ENCODE peak calls at places on chromosomes 11 and 22, in eight cellular contexts. Y, D, Q, G, J, B, I and T are unnamed samples.
A peak's percentile ranks its signal among the peaks of the same experiment; 100 is the strongest.

GRCh38 chr11:131561486-131561885 is 191.1 kb downstream of the NTM start:
- DNase-seq in Y (no peak), D (no peak), Q (peak; percentile 14), G (no peak), J (no peak), B (no peak), I (no peak), T (peak; percentile 19)

GRCh38 chr11:64753380-64754123 is 6.2 kb downstream of the PYGM start:
- DNase-seq in Y (no peak), D (no peak), Q (no peak), G (no peak), J (no peak), B (no peak), I (no peak), T (no peak)

GRCh38 chr11:58513747-58514367 is 6.0 kb upstream of the OR5B21 start:
- DNase-seq in Y (no peak), D (peak; percentile 62), Q (peak; percentile 37), G (peak; percentile 49), J (no peak), B (peak; percentile 26), I (peak; percentile 49), T (peak; percentile 67)

GRCh38 chr11:91926967-91927366 is 297.7 kb upstream of the FAT3 start:
- DNase-seq in Y (no peak), D (no peak), Q (no peak), G (no peak), J (no peak), B (no peak), I (peak; percentile 12), T (no peak)

GRCh38 chr11:63671322-63672155 is at the start of gene ATL3:
- DNase-seq in Y (peak; percentile 96), D (peak; percentile 94), Q (peak; percentile 90), G (peak; percentile 98), J (peak; percentile 96), B (peak; percentile 97), I (peak; percentile 93), T (peak; percentile 99)

GRCh38 chr11:35420371-35420770 is 1.0 kb upstream of the SLC1A2 start:
- DNase-seq in Y (no peak), D (no peak), Q (no peak), G (no peak), J (no peak), B (no peak), I (no peak), T (no peak)

GRCh38 chr22:31036671-31037550 is 44.2 kb upstream of the SMTN start:
- DNase-seq in Y (no peak), D (no peak), Q (no peak), G (peak; percentile 42), J (no peak), B (no peak), I (peak; percentile 42), T (no peak)

GRCh38 chr22:20283674-20284066 is 15.6 kb upstream of the RTN4R start:
- DNase-seq in Y (no peak), D (no peak), Q (no peak), G (no peak), J (no peak), B (no peak), I (no peak), T (peak; percentile 25)

GRCh38 chr22:49763696-49764095 is 64.0 kb downstream of the BRD1 start:
- DNase-seq in Y (no peak), D (no peak), Q (no peak), G (no peak), J (no peak), B (no peak), I (no peak), T (no peak)

GRCh38 chr22:44530106-44530505 is 32.1 kb upstream of the RTL6 start:
- DNase-seq in Y (no peak), D (no peak), Q (no peak), G (no peak), J (no peak), B (no peak), I (no peak), T (no peak)

GRCh38 chr11:75582461-75582934 is 20.4 kb downstream of the SERPINH1 start:
- DNase-seq in Y (no peak), D (peak; percentile 23), Q (no peak), G (no peak), J (no peak), B (no peak), I (no peak), T (no peak)

GRCh38 chr11:107576497-107577086 is 11.1 kb upstream of the ALKBH8 start:
- DNase-seq in Y (peak; percentile 62), D (peak; percentile 61), Q (no peak), G (no peak), J (no peak), B (peak; percentile 50), I (no peak), T (peak; percentile 30)

GRCh38 chr11:58719406-58720117 is 12.2 kb downstream of the GLYAT start:
- DNase-seq in Y (no peak), D (no peak), Q (no peak), G (no peak), J (no peak), B (no peak), I (no peak), T (no peak)

GRCh38 chr11:2656859-2657258 is 42.9 kb downstream of the KCNQ1OT1 start:
- DNase-seq in Y (no peak), D (no peak), Q (no peak), G (no peak), J (no peak), B (no peak), I (no peak), T (no peak)

GRCh38 chr22:26658671-26659478 is 1.5 kb downstream of the MIAT start:
- DNase-seq in Y (peak; percentile 83), D (peak; percentile 34), Q (peak; percentile 95), G (peak; percentile 54), J (peak; percentile 79), B (peak; percentile 75), I (peak; percentile 75), T (peak; percentile 94)

GRCh38 chr11:1336836-1337646 is 27.6 kb upstream of the TOLLIP start:
- DNase-seq in Y (peak; percentile 29), D (peak; percentile 26), Q (no peak), G (no peak), J (peak; percentile 37), B (peak; percentile 34), I (no peak), T (no peak)

GRCh38 chr22:16838073-16838472 is 12.9 kb upstream of the XKR3 start:
- DNase-seq in Y (no peak), D (no peak), Q (no peak), G (no peak), J (no peak), B (no peak), I (no peak), T (no peak)

GRCh38 chr22:37672920-37673453 is 2.4 kb upstream of the LGALS1 start:
- DNase-seq in Y (peak; percentile 33), D (no peak), Q (no peak), G (no peak), J (no peak), B (no peak), I (no peak), T (no peak)

GRCh38 chr11:76523147-76523546 is 78.3 kb downstream of the EMSY start:
- DNase-seq in Y (no peak), D (no peak), Q (no peak), G (no peak), J (no peak), B (no peak), I (no peak), T (no peak)

GRCh38 chr22:48310740-48311139 is 1516.9 kb downstream of the BRD1 start:
- DNase-seq in Y (no peak), D (no peak), Q (no peak), G (no peak), J (no peak), B (no peak), I (no peak), T (no peak)

GRCh38 chr22:19872779-19873137 is 18.1 kb upstream of the GNB1L start:
- DNase-seq in Y (no peak), D (no peak), Q (no peak), G (no peak), J (no peak), B (no peak), I (no peak), T (peak; percentile 4)

GRCh38 chr11:130340671-130341319 is 26.1 kb upstream of the ZBTB44 start:
- DNase-seq in Y (no peak), D (no peak), Q (no peak), G (no peak), J (no peak), B (no peak), I (no peak), T (no peak)

GRCh38 chr11:64763804-64764611 is 4.2 kb upstream of the PYGM start:
- DNase-seq in Y (no peak), D (no peak), Q (no peak), G (peak; percentile 97), J (peak; percentile 35), B (no peak), I (no peak), T (peak; percentile 48)